ENCODE peak calls at places on chromosomes 3 and 15, in ten cellular contexts. T is HuH-7; E is right cardiac atrium; J is stimulated activated CD8-positive, alpha-beta memory T cell treated with anti-CD3 and anti-CD28 coated beads, Interleukin-4, amount 100 ng/mL, for 24 hours; Y is NB4; H is A172; M is fibroblast of lung; G is T-cell; P is Karpas-422; X is AG04449. B is an unnamed sample.

GRCh38 chr3:9224490-9224889 is 25.0 kb downstream of the SRGAP3 start:
- DNase-seq in X (no peak), M (no peak), E (no peak), P (no peak), T (no peak), H (peak; percentile 34), G (no peak), J (no peak), Y (peak; percentile 32), B (peak; percentile 9)

GRCh38 chr15:90000175-90000923 is 775 bp upstream of the ZNF710 start:
- DNase-seq in H (no peak), E (peak; percentile 76), G (no peak), Y (peak; percentile 74), J (no peak), T (peak; percentile 41), M (peak; percentile 44), X (no peak), P (peak; percentile 50), B (no peak)

GRCh38 chr3:136939489-136939888 is 18.3 kb upstream of the IL20RB start:
- DNase-seq in M (no peak), X (no peak), T (no peak), G (no peak), J (no peak), E (no peak), Y (no peak), H (no peak), P (no peak), B (no peak)

GRCh38 chr3:29072626-29073025 is 208.2 kb upstream of the RBMS3 start:
- DNase-seq in H (no peak), Y (no peak), G (no peak), J (no peak), M (no peak), X (no peak), T (no peak), E (no peak), P (no peak), B (no peak)

GRCh38 chr3:14523792-14524191 is 16.4 kb downstream of the GRIP2 start:
- DNase-seq in H (no peak), E (no peak), M (peak; percentile 14), J (no peak), X (no peak), P (no peak), T (no peak), Y (no peak), G (no peak), B (peak; percentile 42)

GRCh38 chr15:41494190-41494921 is 682 bp downstream of the ITPKA start:
- DNase-seq in Y (peak; percentile 64), J (no peak), E (peak; percentile 65), G (no peak), P (no peak), T (peak; percentile 78), X (no peak), M (no peak), H (no peak), B (no peak)

GRCh38 chr3:124611520-124611919 is 118.7 kb upstream of the UMPS start:
- DNase-seq in E (no peak), J (no peak), M (no peak), Y (no peak), T (peak; percentile 50), G (no peak), X (no peak), H (no peak), P (no peak), B (no peak)

GRCh38 chr3:179046497-179047353 is 24.9 kb downstream of the ZMAT3 start:
- DNase-seq in J (no peak), E (no peak), Y (peak; percentile 79), M (no peak), H (no peak), X (no peak), G (no peak), P (no peak), T (no peak), B (no peak)

GRCh38 chr15:98439523-98439942 is 208.8 kb upstream of the IGF1R start:
- DNase-seq in X (no peak), J (no peak), M (no peak), E (no peak), P (no peak), Y (no peak), G (no peak), T (no peak), H (no peak), B (no peak)

GRCh38 chr15:73630796-73631471 is 2.3 kb downstream of the NPTN start:
- DNase-seq in J (no peak), Y (no peak), H (no peak), T (no peak), M (no peak), X (no peak), P (peak; percentile 50), E (no peak), G (no peak), B (no peak)

B was measured in MCF 10A.